ENCODE peak calls at places on chromosome 4, in five cellular contexts. X is CD8-positive, alpha-beta T cell; F is brain microvascular endothelial cell; Q is IMR-90; I is CD4-positive, alpha-beta T cell. K is an unnamed sample.

GRCh38 chr4:109702950-109703663 is at the start of gene CASP6:
- DNase-seq in X (peak), F (peak), Q (peak), I (peak), K (peak)

GRCh38 chr4:20074450-20074849 is 177.3 kb upstream of the SLIT2 start:
- DNase-seq in X (no peak), F (peak), Q (peak), I (no peak), K (no peak)

GRCh38 chr4:113472864-113473263 is 288.7 kb downstream of the CAMK2D start:
- DNase-seq in X (no peak), F (no peak), Q (no peak), I (no peak), K (no peak)

GRCh38 chr4:168710353-168710946 is 213.6 kb downstream of the PALLD start:
- DNase-seq in X (no peak), F (peak), Q (peak), I (no peak), K (no peak)

GRCh38 chr4:154497901-154498300 is 6.3 kb upstream of the DCHS2 start:
- DNase-seq in X (no peak), F (no peak), Q (no peak), I (no peak), K (no peak)

GRCh38 chr4:156558365-156559025 is 413.1 kb downstream of the PDGFC start:
- DNase-seq in X (no peak), F (no peak), Q (peak), I (no peak), K (no peak)

GRCh38 chr4:106256190-106256589 is 59.8 kb downstream of the TBCK start:
- DNase-seq in X (no peak), F (no peak), Q (no peak), I (no peak), K (no peak)

GRCh38 chr4:108010167-108010566 is 20.5 kb downstream of the HADH start:
- DNase-seq in X (no peak), F (peak), Q (peak), I (no peak), K (no peak)

GRCh38 chr4:867526-868250 is 41.8 kb upstream of the CPLX1 start:
- DNase-seq in X (no peak), F (no peak), Q (no peak), I (no peak), K (no peak)

GRCh38 chr4:868421-868820 is 42.5 kb upstream of the CPLX1 start:
- DNase-seq in X (no peak), F (no peak), Q (no peak), I (no peak), K (no peak)

GRCh38 chr4:866068-866760 is 40.3 kb upstream of the CPLX1 start:
- DNase-seq in X (no peak), F (no peak), Q (no peak), I (no peak), K (no peak)

GRCh38 chr4:865572-865971 is 39.6 kb upstream of the CPLX1 start:
- DNase-seq in X (no peak), F (no peak), Q (no peak), I (no peak), K (no peak)

DNA sequence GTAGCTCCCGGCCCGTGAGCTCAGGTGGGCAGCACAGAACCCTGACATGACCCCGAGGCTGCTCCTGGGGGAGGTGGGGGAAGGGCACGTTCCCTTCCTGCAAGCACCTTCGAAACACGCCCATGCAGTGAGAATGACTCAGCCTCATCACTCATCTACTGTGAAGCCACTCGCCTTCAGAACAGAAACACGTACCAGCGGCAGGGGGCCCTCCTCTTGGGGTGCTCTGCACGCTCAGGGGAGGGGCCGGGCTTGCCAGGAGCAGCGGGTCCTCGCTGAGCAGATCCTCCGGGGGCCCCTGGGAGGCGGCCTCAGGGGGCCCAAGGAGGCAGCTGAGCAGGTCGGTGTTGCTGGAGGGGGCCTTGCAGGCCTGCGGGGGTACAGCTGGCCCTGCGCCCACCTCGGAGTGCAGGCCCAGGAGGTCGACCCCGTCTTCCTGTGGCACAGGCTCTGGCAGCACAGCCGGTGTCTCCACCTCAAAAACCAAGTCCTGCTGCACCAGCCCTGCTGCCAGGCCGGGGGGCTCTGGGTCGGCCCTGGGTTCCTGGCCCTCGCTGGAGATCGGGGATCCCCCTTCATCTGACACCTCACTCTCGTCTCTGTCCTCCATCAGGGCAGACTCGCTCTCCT is 40.9 kb upstream of the CPLX1 start:
- DNase-seq in X (no peak), F (peak), Q (no peak), I (no peak), K (no peak)
- TF ChIP-seq CTCF in X (no peak), F (no peak), Q (no peak), I (no peak), K (no peak)

GRCh38 chr4:99179626-99180025 is 35.5 kb upstream of the ADH4 start:
- DNase-seq in X (no peak), F (no peak), Q (no peak), I (no peak), K (no peak)

GRCh38 chr4:99179178-99179577 is 35.1 kb upstream of the ADH4 start:
- DNase-seq in X (no peak), F (no peak), Q (no peak), I (no peak), K (no peak)

GRCh38 chr4:99186029-99186428 is 33.0 kb downstream of the ADH6 start:
- DNase-seq in X (no peak), F (no peak), Q (no peak), I (no peak), K (no peak)

GRCh38 chr4:99185581-99185980 is 33.5 kb downstream of the ADH6 start:
- DNase-seq in X (no peak), F (no peak), Q (no peak), I (no peak), K (no peak)

GRCh38 chr4:99180367-99181169 is 36.5 kb upstream of the ADH4 start:
- DNase-seq in X (no peak), F (peak), Q (peak), I (no peak), K (no peak)
- TF ChIP-seq CTCF in X (no peak), F (no peak), Q (no peak), I (no peak), K (no peak)

GRCh38 chr4:25672756-25673155 is 17.1 kb downstream of the SLC34A2 start:
- DNase-seq in X (no peak), F (no peak), Q (no peak), I (no peak), K (no peak)
- TF ChIP-seq CTCF in X (no peak), F (no peak), Q (no peak), I (no peak), K (no peak)

DNA sequence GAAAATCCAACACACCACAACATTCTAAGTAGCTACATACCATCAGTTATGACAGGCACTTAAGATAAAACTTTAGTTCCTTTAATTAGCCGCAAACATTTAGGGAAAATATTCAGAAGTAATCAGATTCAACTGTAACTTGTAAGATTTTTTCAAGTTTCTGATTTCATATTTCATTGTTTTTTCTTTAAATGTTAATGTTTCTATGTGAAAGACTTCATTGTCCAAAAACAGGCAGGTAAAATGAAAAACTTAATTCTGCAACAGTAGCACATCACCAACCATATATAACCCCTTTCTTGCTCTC is 11.6 kb upstream of the ODAM start:
- DNase-seq in X (no peak), F (no peak), Q (no peak), I (no peak), K (no peak)
- TF ChIP-seq CTCF in X (no peak), F (no peak), Q (no peak), I (no peak), K (no peak)

GRCh38 chr4:77157859-77158486 is 966 bp downstream of the CCNG2 start:
- DNase-seq in X (peak), F (peak), Q (peak), I (peak), K (peak)
- TF ChIP-seq CTCF in X (no peak), F (no peak), Q (no peak), I (no peak), K (no peak)

DNA sequence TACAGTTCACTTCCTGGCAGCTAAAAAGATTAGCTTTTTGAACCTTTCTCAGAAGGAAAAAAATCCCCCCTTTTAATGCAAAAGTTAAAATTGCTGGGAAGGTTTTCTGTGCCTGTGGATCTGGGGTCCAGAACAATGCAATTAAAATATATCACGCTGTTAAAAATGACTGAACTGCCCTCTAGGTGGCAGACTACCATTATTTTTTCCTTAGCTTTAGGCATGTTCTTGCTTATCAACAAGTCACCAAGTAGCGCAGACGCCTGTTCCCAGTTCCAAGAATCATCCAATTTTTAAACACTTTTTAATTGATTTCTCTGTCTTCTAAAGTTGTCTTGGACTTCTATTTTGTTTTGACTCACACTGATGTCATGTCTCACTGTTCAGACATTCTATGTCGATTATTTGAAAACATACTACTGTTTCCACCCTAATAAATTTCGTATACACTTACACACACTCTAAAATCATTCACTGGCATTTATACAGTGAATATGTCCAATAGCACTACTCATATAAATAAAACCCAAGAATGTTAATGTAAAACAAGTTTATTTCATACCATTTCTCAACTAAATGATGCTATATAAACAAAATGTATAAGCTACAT is 661.6 kb downstream of the RAPGEF2 start:
- DNase-seq in X (no peak), F (peak), Q (no peak), I (no peak), K (no peak)
- TF ChIP-seq CTCF in X (no peak), F (peak), Q (peak), I (peak), K (no peak)

GRCh38 chr4:153464068-153464467 is 2.1 kb upstream of the TMEM131L start:
- DNase-seq in X (no peak), F (no peak), Q (peak), I (no peak), K (no peak)

GRCh38 chr4:153465922-153466636 is at the start of gene TMEM131L:
- DNase-seq in X (peak), F (peak), Q (peak), I (peak), K (peak)

GRCh38 chr4:153465145-153465544 is 1.0 kb upstream of the TMEM131L start:
- DNase-seq in X (no peak), F (no peak), Q (no peak), I (no peak), K (no peak)

GRCh38 chr4:153466637-153467153 is 535 bp downstream of the TMEM131L start:
- DNase-seq in X (peak), F (no peak), Q (no peak), I (peak), K (peak)

GRCh38 chr4:153465583-153465921 is 608 bp upstream of the TMEM131L start:
- DNase-seq in X (peak), F (peak), Q (peak), I (peak), K (no peak)
- TF ChIP-seq CTCF in X (no peak), F (peak), Q (no peak), I (no peak), K (no peak)

K was measured in activated B cell treated with CpG ODN at 0.5 μM for 24 hours.